ENCODE peak calls at places on chromosomes 12 and 14, in ten cellular contexts. Y is left ventricle myocardium superior, M is choroid plexus epithelial cell, C is ELF-1, O is nucleus accumbens, P is GM12865, A is mammary epithelial cell, Z is posterior cingulate gyrus, B is ascending aorta, G is neuronal stem cell. K is an unnamed sample.

GRCh38 chr14:92464716-92465115 is 48.9 kb upstream of the RIN3 start:
- DNase-seq in O (no peak), B (no peak), P (no peak), M (no peak), A (no peak), G (no peak), Y (no peak), Z (no peak), C (no peak), K (no peak)

GRCh38 chr14:90109858-90110257 is 48.1 kb downstream of the KCNK13 start:
- DNase-seq in Z (no peak), O (no peak), G (no peak), M (no peak), A (no peak), Y (no peak), C (peak), B (no peak), P (no peak), K (no peak)

GRCh38 chr14:74528886-74529285 is 35.3 kb downstream of the ISCA2 start:
- DNase-seq in Z (no peak), O (no peak), M (no peak), G (no peak), A (no peak), C (no peak), P (no peak), Y (no peak), B (no peak), K (no peak)

GRCh38 chr14:73742520-73743238 is 28.5 kb upstream of the PNMA1 start:
- DNase-seq in G (no peak), C (no peak), B (no peak), P (no peak), O (no peak), M (no peak), Y (no peak), Z (no peak), A (no peak), K (no peak)

GRCh38 chr14:32933943-32934890 is 4.5 kb upstream of the NPAS3 start:
- DNase-seq in A (peak), Z (peak), B (no peak), Y (peak), G (peak), C (peak), P (no peak), O (peak), M (peak), K (peak)

GRCh38 chr12:5480953-5481300 is 49.0 kb downstream of the NTF3 start:
- DNase-seq in P (no peak), B (no peak), Z (no peak), Y (no peak), C (peak), A (no peak), G (no peak), M (no peak), O (no peak), K (no peak)

GRCh38 chr12:91492648-91493047 is 310.0 kb upstream of the DCN start:
- DNase-seq in O (no peak), Y (no peak), Z (no peak), P (no peak), C (no peak), G (no peak), B (no peak), A (no peak), M (peak), K (no peak)

GRCh38 chr14:104876251-104876699 is 11.2 kb downstream of the CEP170B start:
- DNase-seq in A (peak), O (no peak), Z (no peak), B (no peak), G (no peak), P (peak), C (peak), M (peak), Y (peak), K (peak)

GRCh38 chr12:82326905-82327503 is 31.2 kb downstream of the CCDC59 start:
- DNase-seq in P (peak), B (no peak), Z (no peak), Y (no peak), M (peak), C (no peak), O (no peak), G (no peak), A (peak), K (peak)

GRCh38 chr14:71529855-71530254 is 402.4 kb upstream of the RGS6 start:
- DNase-seq in P (no peak), Z (no peak), M (no peak), G (no peak), O (peak), C (no peak), Y (no peak), B (peak), A (no peak), K (peak)

GRCh38 chr12:69916541-69917270 is 91.7 kb downstream of the MYRFL start:
- DNase-seq in O (no peak), M (no peak), Y (no peak), Z (no peak), B (no peak), C (peak), A (no peak), G (no peak), P (no peak), K (peak)

GRCh38 chr12:68733661-68734071 is 12.3 kb upstream of the SLC35E3 start:
- DNase-seq in M (peak), Z (no peak), O (no peak), A (peak), B (no peak), P (no peak), G (no peak), C (no peak), Y (no peak), K (peak)

GRCh38 chr14:54591461-54592245 is 24.7 kb downstream of the SAMD4A start:
- DNase-seq in B (no peak), O (no peak), Z (no peak), C (no peak), M (no peak), P (no peak), Y (no peak), A (peak), G (no peak), K (no peak)

GRCh38 chr12:88706286-88706685 is 126.0 kb upstream of the KITLG start:
- DNase-seq in M (no peak), A (peak), Z (no peak), G (no peak), O (no peak), B (no peak), Y (no peak), P (no peak), C (no peak), K (no peak)

K was measured in GM03348.